ENCODE peak calls at places on chromosomes 2 and 18, in eight cellular contexts. M is hepatocyte, K is GM23338, J is MM.1S, C is GM23248, I is HCT116, W is SK-N-SH, X is OCI-LY7. D is an unnamed sample.

GRCh38 chr2:175414872-175415487 is 233.5 kb upstream of the ATP5MC3 start:
- DNase-seq in W (peak), K (peak), I (peak), J (peak), X (peak), M (peak), C (peak), D (peak)

GRCh38 chr18:55334875-55335274 is 253.1 kb downstream of the TCF4 start:
- DNase-seq in C (no peak), M (no peak), K (no peak), J (no peak), I (no peak), X (no peak), W (no peak), D (no peak)

GRCh38 chr2:71620851-71621251 is 167.5 kb downstream of the DYSF start:
- DNase-seq in I (no peak), C (no peak), X (no peak), W (no peak), K (no peak), M (no peak), J (no peak), D (no peak)

GRCh38 chr2:74567862-74568261 is 13.3 kb downstream of the DOK1 start:
- DNase-seq in X (no peak), J (no peak), I (no peak), W (no peak), K (no peak), M (no peak), C (peak), D (no peak)

GRCh38 chr18:46891742-46892214 is 25.5 kb downstream of the PIAS2 start:
- DNase-seq in I (no peak), X (peak), C (no peak), M (no peak), W (no peak), K (no peak), J (no peak), D (no peak)

GRCh38 chr2:117850015-117850414 is 35.5 kb downstream of the DDX18 start:
- DNase-seq in J (no peak), I (no peak), X (no peak), C (no peak), M (no peak), W (no peak), K (peak), D (peak)

GRCh38 chr2:128524183-128524582 is 205.5 kb upstream of the HS6ST1 start:
- DNase-seq in X (no peak), K (no peak), C (no peak), I (no peak), J (no peak), M (no peak), W (no peak), D (no peak)

GRCh38 chr2:84906900-84907714 is 1.7 kb downstream of the TMSB10 start:
- DNase-seq in I (peak), J (no peak), W (peak), C (peak), X (peak), K (peak), M (peak), D (peak)

GRCh38 chr18:58268849-58269248 is 224.8 kb downstream of the NEDD4L start:
- DNase-seq in W (no peak), X (no peak), I (peak), M (peak), C (peak), K (no peak), J (no peak), D (no peak)

DNA sequence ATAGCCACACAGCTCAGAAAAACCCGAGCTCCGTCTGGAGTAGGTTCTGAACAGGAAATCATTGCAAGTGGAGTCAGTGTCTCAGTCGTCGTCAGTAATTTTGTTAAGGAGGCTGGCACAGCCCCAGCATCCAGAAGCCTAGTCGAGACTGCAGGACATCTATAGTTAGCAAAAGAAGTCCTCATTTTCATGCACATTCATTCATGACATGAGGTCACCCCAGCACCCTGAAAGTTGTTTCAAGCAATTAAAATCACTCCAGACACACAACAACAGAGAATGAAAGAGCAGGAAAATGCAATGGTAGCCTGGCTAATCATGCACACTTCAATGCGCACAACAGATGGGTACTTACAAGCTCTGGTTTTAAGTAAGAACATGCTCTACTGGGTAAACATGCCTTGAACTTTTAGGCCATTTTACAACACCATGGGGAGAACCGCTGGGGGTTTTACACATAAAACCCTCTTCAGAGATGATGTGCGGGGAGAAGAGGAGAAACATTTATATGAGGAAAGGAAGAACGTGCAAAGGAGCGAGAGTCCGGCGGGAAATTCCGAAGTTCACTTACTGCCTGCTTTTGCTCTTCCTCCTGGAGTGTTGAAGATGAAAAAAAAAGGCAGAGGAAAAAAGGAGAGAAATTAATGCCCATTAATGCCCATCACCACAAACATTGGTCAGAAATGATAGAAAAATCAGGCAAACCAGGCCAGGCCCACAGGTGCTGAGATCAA is 77.4 kb upstream of the DNMT3A start:
- DNase-seq in J (peak), K (no peak), I (no peak), W (peak), C (no peak), M (no peak), X (peak), D (no peak)
- TF ChIP-seq EZH2phosphoT487 in J (no peak), K (no peak), I (no peak), W (no peak), C (no peak), M (no peak), X (no peak), D (no peak)

GRCh38 chr2:136399667-136400316 is 281.8 kb upstream of the CXCR4 start:
- DNase-seq in X (no peak), C (no peak), M (no peak), W (no peak), J (no peak), I (no peak), K (no peak), D (no peak)
- TF ChIP-seq EZH2phosphoT487 in X (no peak), C (no peak), M (no peak), W (no peak), J (no peak), I (no peak), K (no peak), D (no peak)

GRCh38 chr2:178512491-178512890 is 32.2 kb downstream of the PLEKHA3 start:
- DNase-seq in X (no peak), K (no peak), W (no peak), M (no peak), C (peak), I (no peak), J (no peak), D (peak)
- TF ChIP-seq EZH2phosphoT487 in X (no peak), K (no peak), W (no peak), M (no peak), C (no peak), I (no peak), J (no peak), D (no peak)

GRCh38 chr2:61471905-61472805 is 1.3 kb upstream of the USP34 start:
- DNase-seq in J (peak), W (peak), C (peak), M (peak), K (peak), X (peak), I (no peak), D (peak)
- TF ChIP-seq EZH2phosphoT487 in J (no peak), W (no peak), C (no peak), M (no peak), K (no peak), X (no peak), I (no peak), D (no peak)

DNA sequence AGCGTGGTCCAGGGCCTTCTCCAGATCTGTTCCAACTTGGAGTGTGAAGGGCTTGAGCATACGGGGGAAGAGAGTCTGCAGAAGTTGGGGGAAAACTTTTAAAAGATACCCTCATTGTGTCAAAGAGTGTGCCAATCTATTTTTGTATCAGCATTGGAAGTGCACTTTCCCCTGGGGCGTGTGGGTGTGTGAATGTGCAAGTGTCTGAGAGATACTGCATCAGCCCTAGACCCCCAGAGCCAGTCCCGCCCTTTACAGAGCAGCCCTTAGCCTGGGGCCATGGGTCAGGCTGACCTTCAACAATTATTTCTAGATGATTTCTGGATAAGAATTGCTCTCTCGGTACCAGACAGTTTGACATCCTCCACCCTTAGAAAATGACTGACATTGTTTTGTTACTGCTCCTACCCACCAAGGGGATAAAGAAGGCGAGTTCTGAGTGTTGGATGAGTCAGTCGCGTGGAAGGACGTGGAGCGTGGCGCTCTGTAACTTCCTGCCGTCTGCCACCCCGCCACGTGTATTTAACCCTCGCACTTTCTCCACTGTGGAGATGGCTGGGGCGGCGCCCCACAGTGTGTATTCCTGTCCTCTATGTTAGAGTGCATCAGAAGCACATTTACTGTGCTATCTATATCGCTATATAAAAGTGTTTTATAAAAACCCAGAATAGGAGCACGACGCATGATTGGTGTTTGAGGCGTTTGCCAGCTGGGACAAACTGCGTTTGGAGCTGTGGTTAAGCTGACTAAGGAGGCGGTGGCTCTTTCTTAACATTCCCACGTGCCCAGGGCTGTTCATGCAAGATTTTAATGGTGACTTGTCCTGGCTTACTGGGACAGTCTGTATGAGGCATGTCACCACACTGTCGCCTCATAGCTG is 122.6 kb downstream of the CABLES1 start:
- DNase-seq in K (no peak), W (no peak), C (peak), J (no peak), X (no peak), M (no peak), I (no peak), D (no peak)
- TF ChIP-seq EZH2phosphoT487 in K (no peak), W (no peak), C (no peak), J (no peak), X (no peak), M (no peak), I (no peak), D (no peak)

D was measured in neural progenitor cell.